ENCODE peak calls at places on chromosomes 16 and 17, in six cellular contexts. M is cardiac muscle cell, U is neural progenitor cell, J is fibroblast of mammary gland, P is osteocyte, Z is mammary epithelial cell. W is an unnamed sample.

GRCh38 chr17:14616508-14616907 is 315.6 kb downstream of the HS3ST3B1 start:
- DNase-seq in J (no peak), M (no peak), P (no peak), U (no peak), Z (peak), W (no peak)

GRCh38 chr17:77884019-77884418 is 74.5 kb upstream of the TNRC6C start:
- DNase-seq in Z (no peak), M (peak), P (no peak), U (peak), J (no peak), W (no peak)

GRCh38 chr16:88591577-88592021 is 21.4 kb downstream of the ZC3H18 start:
- DNase-seq in U (no peak), Z (no peak), P (no peak), M (peak), J (peak), W (no peak)

GRCh38 chr16:50045412-50045811 is 20.4 kb upstream of the HEATR3 start:
- DNase-seq in J (no peak), U (no peak), Z (no peak), M (no peak), P (no peak), W (no peak)

GRCh38 chr16:4859900-4860255 is 12.6 kb downstream of the UBN1 start:
- DNase-seq in Z (peak), J (no peak), M (peak), U (no peak), P (no peak), W (peak)

GRCh38 chr17:63517825-63518534 is 5.2 kb upstream of the KCNH6 start:
- DNase-seq in J (no peak), U (no peak), P (no peak), Z (no peak), M (no peak), W (no peak)

GRCh38 chr17:9098242-9098641 is 76.9 kb downstream of the NTN1 start:
- DNase-seq in U (no peak), P (no peak), J (no peak), M (no peak), Z (no peak), W (no peak)

GRCh38 chr17:37824534-37825485 is 80.0 kb upstream of the HNF1B start:
- DNase-seq in Z (peak), U (no peak), J (peak), P (no peak), M (peak), W (peak)

GRCh38 chr17:2174471-2175293 is 119.8 kb downstream of the HIC1 start:
- DNase-seq in P (peak), Z (no peak), M (peak), U (no peak), J (peak), W (peak)

GRCh38 chr16:25413962-25414361 is 156.3 kb upstream of the ZKSCAN2 start:
- DNase-seq in M (no peak), Z (peak), J (no peak), P (no peak), U (no peak), W (no peak)

GRCh38 chr17:14299261-14300093 is 1.4 kb upstream of the HS3ST3B1 start:
- DNase-seq in Z (no peak), U (peak), P (peak), M (peak), J (peak), W (peak)

GRCh38 chr16:2948807-2949704 is 15.0 kb upstream of the KREMEN2 start:
- DNase-seq in M (no peak), U (no peak), P (no peak), J (no peak), Z (no peak), W (no peak)

GRCh38 chr17:34670618-34671017 is 91.2 kb downstream of the TMEM132E start:
- DNase-seq in M (no peak), U (no peak), Z (no peak), J (no peak), P (peak), W (no peak)

DNA sequence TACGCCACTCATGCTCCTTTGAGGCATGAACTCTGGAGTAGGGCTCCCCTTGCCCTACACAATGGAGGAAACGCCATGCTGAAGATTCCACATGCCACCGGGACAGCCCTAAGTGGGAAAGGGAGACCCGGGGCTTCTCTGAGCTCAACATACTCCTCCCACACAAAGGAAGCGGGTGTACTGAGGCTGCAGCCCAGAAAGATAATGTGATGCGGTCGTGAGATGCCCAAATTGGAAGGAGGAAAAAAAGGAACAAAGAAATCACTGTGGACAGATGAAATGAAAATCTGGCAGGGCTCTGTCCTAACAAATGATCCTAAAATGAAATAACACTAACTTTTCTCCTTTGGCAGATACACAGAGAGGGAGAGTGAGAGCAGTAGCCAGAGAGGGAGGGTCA is 182.1 kb downstream of the ZFHX3 start:
- DNase-seq in M (no peak), P (no peak), U (no peak), Z (no peak), J (no peak), W (no peak)
- TF ChIP-seq CTCF in M (no peak), P (no peak), U (no peak), Z (no peak), J (no peak), W (no peak)

DNA sequence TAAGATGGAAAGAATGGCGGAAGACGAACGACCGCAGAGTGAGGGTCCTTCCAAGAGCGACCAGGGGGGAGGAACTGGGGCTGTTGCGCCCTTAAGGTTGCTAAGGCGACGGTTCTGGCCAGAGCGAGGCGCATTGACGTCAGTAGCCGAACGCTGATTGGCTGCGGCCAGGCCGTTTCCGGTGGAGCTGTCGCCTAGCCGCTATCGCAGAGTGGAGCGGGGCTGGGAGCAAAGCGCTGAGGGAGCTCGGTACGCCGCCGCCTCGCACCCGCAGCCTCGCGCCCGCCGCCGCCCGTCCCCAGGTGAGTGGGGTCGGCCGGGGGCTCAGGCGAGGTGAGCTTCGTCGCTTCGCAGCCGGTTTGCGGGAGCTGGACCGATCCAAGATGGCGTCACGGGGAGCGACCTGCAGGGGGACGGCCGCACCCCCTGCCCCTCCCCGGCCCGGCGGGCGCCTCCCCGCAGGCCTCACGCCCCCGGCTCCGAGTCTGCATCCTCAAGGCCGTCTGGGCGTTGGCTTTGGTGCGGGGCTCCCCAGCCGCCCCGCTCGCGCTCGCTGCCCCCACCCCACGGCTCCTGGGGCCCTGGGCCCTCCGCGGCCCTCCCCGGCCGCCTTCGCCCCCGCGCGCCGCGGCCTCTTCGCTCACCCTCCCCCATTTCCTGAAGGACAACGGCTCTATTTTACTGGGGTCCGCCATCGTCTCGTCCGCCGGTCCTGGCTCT is at the start of gene PRKAR1A:
- DNase-seq in P (peak), Z (peak), J (peak), M (peak), U (peak), W (peak)
- TF ChIP-seq CTCF in P (peak), Z (no peak), J (no peak), M (no peak), U (peak), W (no peak)

GRCh38 chr17:43401293-43401692 is 2.5 kb downstream of the ARL4D start:
- DNase-seq in U (no peak), M (peak), P (peak), Z (peak), J (peak), W (peak)

GRCh38 chr17:43402078-43402477 is 3.3 kb downstream of the ARL4D start:
- DNase-seq in Z (no peak), U (no peak), J (no peak), P (no peak), M (no peak), W (no peak)

GRCh38 chr17:43396491-43397060 is 2.2 kb upstream of the ARL4D start:
- DNase-seq in J (no peak), U (no peak), M (no peak), Z (no peak), P (no peak), W (no peak)

GRCh38 chr17:43399839-43400328 is 1.1 kb downstream of the ARL4D start:
- DNase-seq in J (no peak), Z (no peak), P (no peak), M (no peak), U (no peak), W (no peak)

GRCh38 chr17:43398724-43399595 is at the start of gene ARL4D:
- DNase-seq in J (peak), Z (peak), U (peak), M (peak), P (peak), W (peak)
- TF ChIP-seq CTCF in J (no peak), Z (no peak), U (no peak), M (no peak), P (no peak), W (no peak)

GRCh38 chr17:75393523-75394331 is 11.8 kb downstream of the GRB2 start:
- DNase-seq in J (peak), U (peak), P (peak), Z (peak), M (peak), W (peak)
- TF ChIP-seq CTCF in J (peak), U (no peak), P (no peak), Z (no peak), M (no peak), W (no peak)

GRCh38 chr17:12745481-12745880 is 43.8 kb upstream of the ARHGAP44 start:
- DNase-seq in U (no peak), J (no peak), P (no peak), M (no peak), Z (no peak), W (no peak)
- TF ChIP-seq CTCF in U (no peak), J (no peak), P (no peak), M (no peak), Z (no peak), W (no peak)

GRCh38 chr16:30961384-30961783 is 3.8 kb downstream of the SETD1A start:
- DNase-seq in P (no peak), Z (no peak), U (no peak), J (no peak), M (no peak), W (no peak)
- TF ChIP-seq CTCF in P (no peak), Z (no peak), U (no peak), J (no peak), M (no peak), W (no peak)

W was measured in choroid plexus epithelial cell.